ENCODE peak calls at places on chromosomes 12 and 14, in seven cellular contexts. X is epithelial cell of esophagus; V is stimulated activated CD8-positive, alpha-beta memory T cell treated with anti-CD3 and anti-CD28 coated beads, Interleukin-12 subunit alpha, Interleukin-12 subunit beta, amount 100 ng/mL, for 4 hours; O is activated T-cell treated with anti-CD3 and anti-CD28 coated beads for 1 hour; G is pancreas; Q is thoracic aorta; R is SW480. N is an unnamed sample.

GRCh38 chr14:69932391-69932790 is 53.2 kb downstream of the SMOC1 start:
- DNase-seq in X (no peak), V (no peak), O (no peak), G (no peak), Q (no peak), R (no peak), N (no peak)

GRCh38 chr12:122949816-122950215 is 16.4 kb downstream of the ABCB9 start:
- DNase-seq in X (no peak), V (no peak), O (no peak), G (no peak), Q (no peak), R (peak), N (no peak)

GRCh38 chr12:31325524-31325875 is 450 bp downstream of the SINHCAF start:
- DNase-seq in X (no peak), V (peak), O (peak), G (peak), Q (peak), R (no peak), N (peak)

GRCh38 chr14:24309538-24310386 is at the start of gene LTB4R2:
- DNase-seq in X (peak), V (no peak), O (no peak), G (no peak), Q (no peak), R (no peak), N (no peak)

GRCh38 chr12:69475237-69475984 is 5.2 kb downstream of the FRS2 start:
- DNase-seq in X (no peak), V (no peak), O (no peak), G (no peak), Q (no peak), R (no peak), N (peak)

GRCh38 chr12:18217981-18218380 is 43.3 kb upstream of the PIK3C2G start:
- DNase-seq in X (peak), V (no peak), O (no peak), G (no peak), Q (no peak), R (no peak), N (no peak)

GRCh38 chr14:50318031-50318626 is 6.0 kb downstream of the DMAC2L start:
- DNase-seq in X (peak), V (no peak), O (no peak), G (no peak), Q (no peak), R (peak), N (no peak)

GRCh38 chr12:1013618-1014489 is 22.8 kb downstream of the ERC1 start:
- DNase-seq in X (peak), V (no peak), O (no peak), G (no peak), Q (no peak), R (no peak), N (no peak)

GRCh38 chr12:95738024-95738611 is 52.4 kb downstream of the NTN4 start:
- DNase-seq in X (no peak), V (no peak), O (no peak), G (peak), Q (no peak), R (no peak), N (no peak)

GRCh38 chr14:61322799-61323290 is 1.5 kb downstream of the PRKCH start:
- DNase-seq in X (peak), V (no peak), O (no peak), G (no peak), Q (no peak), R (peak), N (no peak)

GRCh38 chr12:97752129-97752528 is 289.5 kb downstream of the RMST start:
- DNase-seq in X (no peak), V (no peak), O (no peak), G (no peak), Q (no peak), R (peak), N (no peak)

GRCh38 chr12:2161478-2161877 is 108.7 kb downstream of the CACNA1C start:
- DNase-seq in X (no peak), V (no peak), O (no peak), G (no peak), Q (peak), R (no peak), N (no peak)

GRCh38 chr14:74583689-74584434 is 28.2 kb downstream of the LTBP2 start:
- DNase-seq in X (peak), V (no peak), O (no peak), G (no peak), Q (no peak), R (peak), N (no peak)

GRCh38 chr12:8948711-8949524 is 527 bp downstream of the M6PR start:
- DNase-seq in X (peak), V (no peak), O (peak), G (peak), Q (no peak), R (peak), N (peak)

GRCh38 chr12:22672951-22673350 is 48.0 kb downstream of the ETNK1 start:
- DNase-seq in X (no peak), V (no peak), O (no peak), G (no peak), Q (no peak), R (no peak), N (no peak)

GRCh38 chr12:38704455-38704854 is 200.9 kb downstream of the CPNE8 start:
- DNase-seq in X (no peak), V (no peak), O (no peak), G (no peak), Q (no peak), R (no peak), N (no peak)

GRCh38 chr12:28216016-28216415 is 25.8 kb downstream of the CCDC91 start:
- DNase-seq in X (no peak), V (no peak), O (no peak), G (no peak), Q (no peak), R (no peak), N (no peak)

GRCh38 chr14:49593016-49593415 is 5.7 kb upstream of the LRR1 start:
- DNase-seq in X (peak), V (no peak), O (no peak), G (no peak), Q (no peak), R (no peak), N (no peak)

GRCh38 chr14:49946320-49947141 is 53.6 kb downstream of the ARF6 start:
- DNase-seq in X (peak), V (no peak), O (no peak), G (no peak), Q (no peak), R (peak), N (no peak)

GRCh38 chr12:115394498-115395220 is 710.7 kb upstream of the TBX3 start:
- DNase-seq in X (no peak), V (no peak), O (no peak), G (no peak), Q (no peak), R (no peak), N (no peak)

GRCh38 chr14:97021001-97021400 is 223.8 kb downstream of the VRK1 start:
- DNase-seq in X (no peak), V (no peak), O (no peak), G (peak), Q (no peak), R (no peak), N (no peak)